ENCODE peak calls at places on chromosomes 12 and 14, in nine cellular contexts. M is NCI-H1417; T is DMS153; J is tibial artery; K is stimulated activated CD4-positive, alpha-beta T cell treated with anti-CD3 and anti-CD28 coated beads, Interleukin-1b, Interleukin-23, amount 100 ng/mL, for 24 hours; V is T-helper 17 cell; D is HuH-7.5; I is hepatic stellate cell; O is non-pigmented ciliary epithelial cell. Y is an unnamed sample.

GRCh38 chr12:54020587-54020969 is 7.7 kb upstream of the HOXC6 start:
- DNase-seq in M (no peak), T (no peak), J (no peak), K (no peak), V (no peak), D (no peak), I (no peak), O (no peak), Y (no peak)

GRCh38 chr12:69067713-69068112 is 134.7 kb upstream of the CPM start:
- DNase-seq in M (no peak), T (no peak), J (no peak), K (no peak), V (no peak), D (no peak), I (no peak), O (no peak), Y (no peak)

GRCh38 chr14:69439516-69440270 is 41.2 kb downstream of the SLC39A9 start:
- DNase-seq in M (no peak), T (no peak), J (no peak), K (no peak), V (no peak), D (no peak), I (no peak), O (no peak), Y (no peak)

GRCh38 chr12:67593871-67594330 is 54.6 kb upstream of the DYRK2 start:
- DNase-seq in M (no peak), T (no peak), J (no peak), K (no peak), V (no peak), D (no peak), I (no peak), O (no peak), Y (no peak)

GRCh38 chr12:5432011-5432400 is at the start of gene NTF3:
- DNase-seq in M (peak; percentile 80), T (no peak), J (no peak), K (no peak), V (no peak), D (peak; percentile 71), I (peak; percentile 85), O (no peak), Y (peak; percentile 27)

GRCh38 chr14:24171422-24172260 is at the start of gene REC8:
- DNase-seq in M (peak; percentile 98), T (peak; percentile 94), J (peak; percentile 72), K (no peak), V (peak; percentile 33), D (no peak), I (no peak), O (peak; percentile 89), Y (peak; percentile 84)

GRCh38 chr14:61925043-61925442 is 162.8 kb downstream of the SNAPC1 start:
- DNase-seq in M (peak; percentile 48), T (no peak), J (no peak), K (no peak), V (no peak), D (no peak), I (no peak), O (no peak), Y (peak; percentile 47)

GRCh38 chr12:57694459-57695019 is 607 bp downstream of the OS9 start:
- DNase-seq in M (peak; percentile 73), T (no peak), J (no peak), K (no peak), V (no peak), D (no peak), I (no peak), O (no peak), Y (no peak)

GRCh38 chr12:4943067-4943937 is 33.6 kb downstream of the KCNA1 start:
- DNase-seq in M (peak; percentile 21), T (no peak), J (no peak), K (no peak), V (no peak), D (no peak), I (no peak), O (no peak), Y (no peak)

GRCh38 chr12:46702581-46703344 is 123.0 kb downstream of the SLC38A4 start:
- DNase-seq in M (no peak), T (no peak), J (no peak), K (no peak), V (no peak), D (no peak), I (no peak), O (peak; percentile 75), Y (no peak)